ENCODE peak calls at places on chromosomes 2 and 18, in nine cellular contexts. P, Z, R, N, H, O, I, Q and D are unnamed samples.

GRCh38 chr2:97849881-97850540 is 136.6 kb downstream of the ZAP70 start:
- DNase-seq in P (no peak), Z (no peak), R (no peak), N (no peak), H (no peak), O (peak; percentile 86), I (no peak), Q (no peak), D (peak; percentile 83)

GRCh38 chr18:48859311-48860275 is 91.2 kb downstream of the SMAD7 start:
- DNase-seq in P (peak; percentile 31), Z (no peak), R (no peak), N (no peak), H (no peak), O (no peak), I (peak; percentile 42), Q (no peak), D (no peak)

GRCh38 chr2:181977661-181978350 is 7.8 kb upstream of the PPP1R1C start:
- DNase-seq in P (peak; percentile 56), Z (no peak), R (no peak), N (no peak), H (no peak), O (peak; percentile 92), I (no peak), Q (no peak), D (peak; percentile 68)

GRCh38 chr2:10720306-10720705 is 1.1 kb upstream of the ATP6V1C2 start:
- DNase-seq in P (no peak), Z (no peak), R (no peak), N (no peak), H (no peak), O (no peak), I (no peak), Q (no peak), D (no peak)

GRCh38 chr18:58362027-58362575 is 266.8 kb downstream of the ALPK2 start:
- DNase-seq in P (peak; percentile 90), Z (no peak), R (no peak), N (peak; percentile 19), H (no peak), O (peak; percentile 87), I (peak; percentile 48), Q (no peak), D (peak; percentile 97)

GRCh38 chr2:172253190-172254052 is 150.7 kb upstream of the DLX2 start:
- DNase-seq in P (peak; percentile 96), Z (no peak), R (peak; percentile 8), N (peak; percentile 31), H (peak; percentile 71), O (peak; percentile 100), I (peak; percentile 52), Q (no peak), D (peak; percentile 100)

GRCh38 chr2:3605013-3605961 is 10.4 kb downstream of the COLEC11 start:
- DNase-seq in P (no peak), Z (no peak), R (peak; percentile 24), N (no peak), H (peak; percentile 55), O (peak; percentile 28), I (no peak), Q (peak; percentile 85), D (peak; percentile 57)

GRCh38 chr2:145199052-145199451 is 679.1 kb upstream of the ZEB2 start:
- DNase-seq in P (no peak), Z (peak; percentile 88), R (no peak), N (no peak), H (no peak), O (no peak), I (no peak), Q (no peak), D (no peak)

GRCh38 chr2:61485281-61485680 is 14.4 kb upstream of the USP34 start:
- DNase-seq in P (no peak), Z (no peak), R (no peak), N (no peak), H (no peak), O (no peak), I (no peak), Q (no peak), D (no peak)

GRCh38 chr2:21395366-21395765 is 271.6 kb downstream of the TDRD15 start:
- DNase-seq in P (no peak), Z (no peak), R (no peak), N (no peak), H (no peak), O (no peak), I (no peak), Q (peak; percentile 26), D (peak; percentile 34)

GRCh38 chr2:47313141-47313691 is 89.7 kb upstream of the MSH2 start:
- DNase-seq in P (no peak), Z (no peak), R (no peak), N (no peak), H (no peak), O (no peak), I (no peak), Q (no peak), D (peak; percentile 47)

GRCh38 chr2:23545391-23545790 is 160.4 kb downstream of the KLHL29 start:
- DNase-seq in P (peak; percentile 47), Z (no peak), R (no peak), N (no peak), H (no peak), O (peak; percentile 15), I (no peak), Q (no peak), D (peak; percentile 79)

GRCh38 chr2:237198144-237198900 is 112.6 kb downstream of the COPS8 start:
- DNase-seq in P (no peak), Z (no peak), R (no peak), N (no peak), H (no peak), O (no peak), I (no peak), Q (no peak), D (no peak)

GRCh38 chr2:48080534-48081316 is 174.4 kb upstream of the FBXO11 start:
- DNase-seq in P (no peak), Z (no peak), R (no peak), N (no peak), H (no peak), O (no peak), I (no peak), Q (no peak), D (no peak)

GRCh38 chr18:48167901-48168300 is 237.4 kb upstream of the SMAD2 start:
- DNase-seq in P (no peak), Z (no peak), R (no peak), N (no peak), H (no peak), O (no peak), I (peak; percentile 41), Q (no peak), D (no peak)